ENCODE peak calls at places on chromosomes 3 and 15, in ten cellular contexts. N is AG09319; H is mammary epithelial cell; L is glutamatergic neuron; I is tibial nerve; V is lower lobe of right lung; O is CD4-positive, alpha-beta T cell; Q is BE2C; Z is AG04449; A is uterus. F is an unnamed sample.

GRCh38 chr15:58981808-58982475 is 5.5 kb upstream of the RNF111 start:
- DNase-seq in N (no peak), H (no peak), L (no peak), I (no peak), V (no peak), O (no peak), Q (no peak), Z (no peak), A (no peak), F (no peak)

GRCh38 chr15:78629716-78630065 is 8.9 kb upstream of the CHRNA3 start:
- DNase-seq in N (no peak), H (no peak), L (no peak), I (no peak), V (no peak), O (no peak), Q (no peak), Z (no peak), A (no peak), F (no peak)

GRCh38 chr15:68730491-68731317 is 90.0 kb downstream of the ANP32A start:
- DNase-seq in N (no peak), H (peak; percentile 21), L (no peak), I (peak; percentile 57), V (no peak), O (peak; percentile 11), Q (peak; percentile 47), Z (no peak), A (peak; percentile 60), F (no peak)

GRCh38 chr3:42192334-42193200 is 73.4 kb downstream of the CCK start:
- DNase-seq in N (no peak), H (no peak), L (no peak), I (no peak), V (no peak), O (no peak), Q (no peak), Z (no peak), A (no peak), F (no peak)

GRCh38 chr3:78839710-78840109 is 928.1 kb downstream of the ROBO1 start:
- DNase-seq in N (no peak), H (no peak), L (no peak), I (no peak), V (no peak), O (no peak), Q (no peak), Z (no peak), A (no peak), F (no peak)

GRCh38 chr3:134638385-134639020 is 12.3 kb downstream of the KY start:
- DNase-seq in N (no peak), H (no peak), L (no peak), I (no peak), V (no peak), O (no peak), Q (no peak), Z (no peak), A (no peak), F (no peak)

GRCh38 chr3:16378920-16379319 is 113.9 kb downstream of the OXNAD1 start:
- DNase-seq in N (no peak), H (peak; percentile 56), L (no peak), I (no peak), V (no peak), O (no peak), Q (no peak), Z (no peak), A (no peak), F (no peak)

GRCh38 chr3:46208167-46208704 is at the start of gene CCR1:
- DNase-seq in N (no peak), H (peak; percentile 46), L (no peak), I (peak; percentile 56), V (peak; percentile 85), O (peak; percentile 21), Q (no peak), Z (no peak), A (no peak), F (no peak)

GRCh38 chr3:24202071-24202470 is 257.0 kb downstream of the NR1D2 start:
- DNase-seq in N (peak; percentile 58), H (no peak), L (no peak), I (no peak), V (no peak), O (no peak), Q (no peak), Z (no peak), A (no peak), F (no peak)

GRCh38 chr3:195030791-195031321 is 240.1 kb downstream of the XXYLT1 start:
- DNase-seq in N (no peak), H (peak; percentile 92), L (no peak), I (no peak), V (no peak), O (no peak), Q (peak; percentile 49), Z (no peak), A (peak; percentile 43), F (no peak)

GRCh38 chr3:38149701-38150100 is 11.2 kb downstream of the MYD88 start:
- DNase-seq in N (no peak), H (no peak), L (no peak), I (no peak), V (no peak), O (no peak), Q (no peak), Z (no peak), A (no peak), F (no peak)

GRCh38 chr3:38152660-38153059 is 12.7 kb upstream of the OXSR1 start:
- DNase-seq in N (no peak), H (no peak), L (no peak), I (no peak), V (no peak), O (no peak), Q (no peak), Z (no peak), A (no peak), F (no peak)

GRCh38 chr3:38151667-38152265 is 13.3 kb downstream of the MYD88 start:
- DNase-seq in N (no peak), H (peak; percentile 85), L (no peak), I (no peak), V (no peak), O (no peak), Q (no peak), Z (no peak), A (no peak), F (no peak)

GRCh38 chr3:38153221-38153620 is 12.1 kb upstream of the OXSR1 start:
- DNase-seq in N (no peak), H (no peak), L (no peak), I (no peak), V (no peak), O (no peak), Q (no peak), Z (no peak), A (no peak), F (no peak)

GRCh38 chr3:38150780-38151528 is 12.5 kb downstream of the MYD88 start:
- DNase-seq in N (no peak), H (no peak), L (no peak), I (no peak), V (no peak), O (no peak), Q (no peak), Z (no peak), A (no peak), F (no peak)
- TF ChIP-seq CTCF in N (peak; percentile 1), H (no peak), L (no peak), I (no peak), V (no peak), O (no peak), Q (peak; percentile 17), Z (no peak), A (no peak), F (no peak)

GRCh38 chr3:65569845-65570405 is 468.8 kb downstream of the MAGI1 start:
- DNase-seq in N (no peak), H (no peak), L (no peak), I (no peak), V (no peak), O (no peak), Q (no peak), Z (no peak), A (no peak), F (no peak)
- TF ChIP-seq CTCF in N (no peak), H (peak; percentile 48), L (peak; percentile 53), I (no peak), V (no peak), O (no peak), Q (peak; percentile 29), Z (no peak), A (no peak), F (no peak)

GRCh38 chr3:54889731-54890130 is 38.1 kb downstream of the LRTM1 start:
- DNase-seq in N (no peak), H (no peak), L (no peak), I (no peak), V (no peak), O (no peak), Q (no peak), Z (no peak), A (no peak), F (no peak)

GRCh38 chr3:54888873-54889272 is 39.0 kb downstream of the LRTM1 start:
- DNase-seq in N (no peak), H (no peak), L (no peak), I (peak; percentile 22), V (no peak), O (no peak), Q (no peak), Z (no peak), A (no peak), F (no peak)

GRCh38 chr3:54892168-54892567 is 35.7 kb downstream of the LRTM1 start:
- DNase-seq in N (no peak), H (no peak), L (no peak), I (no peak), V (no peak), O (no peak), Q (no peak), Z (no peak), A (no peak), F (no peak)

GRCh38 chr3:54888162-54888561 is 39.7 kb downstream of the LRTM1 start:
- DNase-seq in N (no peak), H (no peak), L (no peak), I (no peak), V (no peak), O (no peak), Q (no peak), Z (no peak), A (no peak), F (no peak)

DNA sequence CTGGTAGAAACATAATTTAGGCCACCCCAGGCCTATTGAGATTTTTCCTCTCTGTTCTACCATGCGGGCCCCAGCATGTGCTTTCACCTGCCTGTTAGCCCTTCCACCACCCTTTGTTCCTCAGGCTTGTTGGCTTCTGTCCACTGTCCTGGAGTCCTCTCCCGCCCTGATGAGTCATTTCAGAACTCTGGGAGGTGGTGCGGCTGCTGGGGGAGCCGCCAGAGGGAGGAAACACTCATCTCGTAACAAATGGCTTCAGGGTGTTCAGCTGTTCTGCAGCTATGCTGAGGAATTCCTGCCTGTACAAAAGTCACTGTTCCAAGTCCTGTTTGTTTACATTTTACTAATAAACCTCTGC is 36.3 kb downstream of the LRTM1 start:
- DNase-seq in N (peak; percentile 92), H (peak; percentile 97), L (no peak), I (peak; percentile 83), V (peak; percentile 73), O (no peak), Q (peak; percentile 58), Z (peak; percentile 82), A (peak; percentile 90), F (no peak)
- TF ChIP-seq CTCF in N (peak; percentile 65), H (peak; percentile 57), L (no peak), I (no peak), V (peak; percentile 52), O (no peak), Q (peak; percentile 21), Z (peak; percentile 80), A (peak; percentile 55), F (no peak)

DNA sequence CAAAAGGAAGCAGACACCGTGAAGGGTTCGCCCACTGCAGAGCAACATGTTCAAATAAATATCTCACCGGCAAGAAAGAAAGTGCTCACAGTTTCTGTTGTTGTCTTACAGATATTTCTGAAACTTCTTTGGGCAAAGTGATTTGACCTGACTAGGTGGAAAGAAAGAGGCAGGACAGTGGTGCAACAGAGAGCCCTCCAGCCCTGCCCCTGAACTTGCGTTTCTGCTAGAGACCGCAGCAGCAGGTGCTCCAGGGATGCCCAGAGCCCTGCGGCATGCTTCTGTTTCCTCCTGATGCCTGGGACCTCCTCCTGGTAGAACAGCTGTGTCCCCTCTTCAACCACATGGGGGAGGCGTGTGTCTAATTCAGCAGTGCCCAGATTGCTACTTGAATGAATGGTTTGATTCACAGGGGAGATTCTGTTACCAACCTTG is 123.4 kb downstream of the ATP10A start:
- DNase-seq in N (peak; percentile 16), H (no peak), L (no peak), I (no peak), V (no peak), O (peak; percentile 43), Q (no peak), Z (no peak), A (no peak), F (no peak)
- TF ChIP-seq CTCF in N (peak; percentile 65), H (no peak), L (no peak), I (no peak), V (peak; percentile 27), O (peak; percentile 51), Q (no peak), Z (peak; percentile 52), A (no peak), F (no peak)